ENCODE peak calls at places on chromosomes 16 and 17, in ten cellular contexts. H, M, W, V, I, P, N, R, B and J are unnamed samples.

GRCh38 chr17:28174352-28175046 is 132.0 kb downstream of the NLK start:
- DNase-seq in H (no peak), M (no peak), W (no peak), V (no peak), I (peak), P (no peak), N (no peak), R (no peak), B (peak), J (peak)

GRCh38 chr17:17416007-17416399 is 60.8 kb upstream of the MED9 start:
- DNase-seq in H (peak), M (no peak), W (no peak), V (peak), I (peak), P (no peak), N (no peak), R (peak), B (peak), J (no peak)

GRCh38 chr17:41812176-41813038 is at the start of gene FKBP10:
- DNase-seq in H (peak), M (peak), W (peak), V (no peak), I (peak), P (peak), N (peak), R (peak), B (peak), J (no peak)

GRCh38 chr16:25027781-25028180 is 12.6 kb upstream of the ARHGAP17 start:
- DNase-seq in H (no peak), M (no peak), W (no peak), V (no peak), I (no peak), P (no peak), N (no peak), R (no peak), B (no peak), J (no peak)

GRCh38 chr16:78478267-78478821 is 378.9 kb downstream of the WWOX start:
- DNase-seq in H (no peak), M (no peak), W (no peak), V (no peak), I (no peak), P (no peak), N (no peak), R (no peak), B (no peak), J (no peak)

GRCh38 chr16:60929-61878 is 7.6 kb downstream of the SNRNP25 start:
- DNase-seq in H (no peak), M (peak), W (no peak), V (no peak), I (no peak), P (no peak), N (no peak), R (no peak), B (no peak), J (no peak)

GRCh38 chr17:3792481-3792880 is 8.5 kb downstream of the ITGAE start:
- DNase-seq in H (no peak), M (no peak), W (no peak), V (no peak), I (no peak), P (no peak), N (no peak), R (no peak), B (no peak), J (no peak)

GRCh38 chr17:56653877-56654276 is 60.4 kb downstream of the NOG start:
- DNase-seq in H (peak), M (no peak), W (no peak), V (peak), I (peak), P (no peak), N (no peak), R (no peak), B (peak), J (peak)

GRCh38 chr16:11072420-11073153 is 128.2 kb downstream of the CLEC16A start:
- DNase-seq in H (no peak), M (no peak), W (no peak), V (peak), I (no peak), P (no peak), N (no peak), R (no peak), B (peak), J (no peak)

GRCh38 chr17:75059369-75060345 is 12.6 kb downstream of the KCTD2 start:
- DNase-seq in H (no peak), M (no peak), W (no peak), V (no peak), I (peak), P (peak), N (no peak), R (no peak), B (peak), J (no peak)

GRCh38 chr17:19939993-19940721 is 37.5 kb downstream of the AKAP10 start:
- DNase-seq in H (no peak), M (no peak), W (no peak), V (no peak), I (no peak), P (no peak), N (no peak), R (no peak), B (peak), J (no peak)

GRCh38 chr17:76538281-76538931 is 897 bp upstream of the CYGB start:
- DNase-seq in H (no peak), M (peak), W (no peak), V (no peak), I (no peak), P (no peak), N (no peak), R (no peak), B (no peak), J (no peak)

GRCh38 chr17:1362065-1362848 is 37.8 kb downstream of the YWHAE start:
- DNase-seq in H (no peak), M (no peak), W (no peak), V (no peak), I (no peak), P (no peak), N (no peak), R (no peak), B (peak), J (peak)

GRCh38 chr16:58417600-58417999 is 25.3 kb downstream of the GINS3 start:
- DNase-seq in H (no peak), M (no peak), W (no peak), V (no peak), I (no peak), P (no peak), N (no peak), R (no peak), B (no peak), J (no peak)

DNA sequence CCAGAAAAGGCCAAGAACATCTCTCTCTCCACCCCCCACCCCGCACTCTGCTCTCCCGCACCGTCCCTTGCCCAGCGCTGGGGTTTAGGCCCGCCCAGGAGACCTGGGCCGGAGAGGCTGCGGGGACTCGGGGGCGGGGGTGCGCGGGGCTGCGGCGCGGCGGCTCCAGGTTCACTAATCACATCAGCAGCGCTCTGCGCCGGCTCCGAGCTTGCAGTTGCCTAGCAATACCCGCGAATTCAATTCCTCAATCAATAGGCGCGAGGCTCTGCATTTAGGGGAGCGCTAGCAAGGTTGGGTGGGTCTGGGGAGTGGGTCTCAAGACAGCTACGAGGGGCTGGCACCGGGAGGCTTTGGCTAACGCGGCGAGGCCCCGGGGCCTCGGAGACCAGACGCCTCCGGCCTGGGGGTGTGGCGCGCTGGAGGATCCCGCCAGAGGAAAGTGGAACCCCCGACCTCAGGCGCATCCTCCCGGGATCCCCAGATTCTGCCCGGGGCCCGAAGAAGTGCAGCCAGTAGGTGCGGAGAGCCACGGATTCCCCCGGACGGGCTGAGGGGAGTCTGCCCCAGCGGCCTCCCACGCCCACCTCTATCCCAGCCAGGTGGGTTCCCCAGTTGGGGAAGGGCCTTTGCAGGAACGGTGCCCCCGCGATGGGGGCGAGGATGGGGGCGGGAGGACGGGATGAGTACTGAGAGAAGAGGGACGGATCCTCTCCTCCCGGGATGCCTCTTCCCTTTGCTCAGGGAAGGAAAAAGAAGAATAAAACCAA is 5.3 kb downstream of the CBX8 start:
- DNase-seq in H (no peak), M (peak), W (no peak), V (no peak), I (no peak), P (no peak), N (no peak), R (no peak), B (no peak), J (no peak)
- H3K27ac ChIP-seq in H (no peak), M (no peak), W (no peak), V (no peak), I (no peak), P (no peak), N (no peak), R (no peak), B (no peak), J (no peak)

GRCh38 chr16:86383488-86384262 is 126.7 kb upstream of the FOXF1 start:
- DNase-seq in H (no peak), M (no peak), W (no peak), V (peak), I (no peak), P (no peak), N (no peak), R (no peak), B (peak), J (no peak)
- H3K27ac ChIP-seq in H (no peak), M (peak), W (no peak), V (no peak), I (no peak), P (no peak), N (no peak), R (peak), B (peak), J (no peak)

GRCh38 chr16:87712184-87712822 is 53.5 kb downstream of the KLHDC4 start:
- DNase-seq in H (no peak), M (peak), W (no peak), V (no peak), I (no peak), P (no peak), N (no peak), R (peak), B (no peak), J (no peak)
- H3K27ac ChIP-seq in H (no peak), M (no peak), W (no peak), V (no peak), I (no peak), P (no peak), N (no peak), R (no peak), B (no peak), J (peak)

DNA sequence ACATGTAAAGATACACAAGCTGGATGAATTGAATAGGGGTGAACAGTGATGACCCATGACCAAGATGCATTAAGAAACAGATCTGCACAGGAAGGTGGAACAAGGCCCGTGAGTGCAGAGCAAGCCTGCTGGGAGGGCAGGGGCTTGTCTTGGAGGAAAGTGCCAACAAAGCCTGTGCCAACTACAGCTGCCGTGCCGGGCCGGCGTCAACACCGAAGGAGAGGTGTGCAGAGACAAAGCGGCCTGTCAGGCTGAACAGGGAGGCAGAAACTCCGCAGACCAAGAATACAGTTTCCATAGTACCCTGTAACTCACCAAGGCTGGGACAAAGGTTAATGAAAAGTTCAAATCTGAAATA is 46.7 kb downstream of the ANKRD11 start:
- DNase-seq in H (no peak), M (peak), W (no peak), V (no peak), I (no peak), P (no peak), N (no peak), R (peak), B (no peak), J (no peak)
- H3K27ac ChIP-seq in H (peak), M (no peak), W (no peak), V (no peak), I (peak), P (no peak), N (no peak), R (no peak), B (peak), J (no peak)

GRCh38 chr17:16001498-16001897 is 1.9 kb downstream of the TTC19 start:
- DNase-seq in H (no peak), M (no peak), W (no peak), V (no peak), I (peak), P (no peak), N (no peak), R (no peak), B (no peak), J (no peak)
- H3K27ac ChIP-seq in H (no peak), M (no peak), W (no peak), V (no peak), I (no peak), P (no peak), N (no peak), R (no peak), B (no peak), J (no peak)

DNA sequence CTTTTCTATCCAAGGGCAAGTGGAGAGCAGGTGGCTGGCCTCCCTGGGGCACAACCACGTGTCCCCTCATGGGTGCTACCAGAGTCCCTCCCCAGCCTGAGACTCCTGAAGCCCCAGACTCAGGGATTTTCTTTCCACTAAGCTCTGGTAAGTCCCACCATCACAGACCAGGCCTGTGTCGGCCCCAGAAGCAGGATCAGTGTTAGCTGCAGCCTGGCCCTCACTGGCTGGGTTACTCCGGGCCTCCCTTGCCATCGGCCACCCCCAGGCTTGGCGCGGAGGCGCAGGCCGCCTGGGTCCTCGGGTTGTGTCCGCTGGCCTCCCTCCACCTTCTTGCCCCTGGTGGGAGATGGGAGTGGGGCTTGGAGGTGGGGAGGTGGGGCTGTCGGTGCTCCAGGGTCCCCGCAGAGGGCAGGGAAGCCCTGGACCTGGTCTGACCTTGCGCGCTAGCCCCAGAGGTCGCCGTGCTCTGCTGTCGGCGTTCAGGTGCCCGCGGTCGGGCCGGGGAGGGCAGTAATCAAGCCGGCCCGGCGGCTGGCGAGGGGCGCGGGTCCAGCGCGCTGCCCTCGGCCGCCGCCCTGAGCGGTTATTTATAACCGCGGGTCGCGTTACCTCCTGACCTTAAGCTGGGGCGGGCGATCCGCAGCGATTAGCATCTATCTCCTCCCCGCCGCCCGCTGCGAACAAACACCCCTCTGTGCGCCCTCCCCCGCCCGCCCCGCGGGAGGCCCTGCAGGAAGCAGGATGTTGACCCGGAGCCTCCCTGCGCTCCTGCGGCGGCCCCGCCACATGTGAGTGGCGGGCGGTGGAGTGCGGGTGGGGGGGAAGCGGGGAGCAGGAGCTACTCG is 78.1 kb upstream of the TOB1 start:
- DNase-seq in H (no peak), M (peak), W (peak), V (peak), I (peak), P (peak), N (no peak), R (peak), B (peak), J (peak)
- H3K27ac ChIP-seq in H (peak), M (peak), W (peak), V (peak), I (peak), P (peak), N (peak), R (peak), B (no peak), J (peak)